ENCODE peak calls at places on chromosomes 12 and 14, in four cellular contexts. S is ovary; K is CD8-positive, alpha-beta T cell; T is mucosa of descending colon. W is an unnamed sample.

GRCh38 chr12:52246720-52247621 is 13.9 kb downstream of the KRT7 start:
- DNase-seq in S (no peak), K (no peak), T (no peak), W (no peak)

GRCh38 chr14:98864211-98864610 is 407.8 kb downstream of the BCL11B start:
- DNase-seq in S (no peak), K (no peak), T (no peak), W (no peak)

GRCh38 chr12:82351390-82351789 is 6.8 kb downstream of the CCDC59 start:
- DNase-seq in S (no peak), K (no peak), T (no peak), W (no peak)

GRCh38 chr14:51884086-51884927 is 23.9 kb downstream of the GNG2 start:
- DNase-seq in S (no peak), K (no peak), T (peak), W (peak)

GRCh38 chr14:104184506-104184905 is 46.1 kb downstream of the KIF26A start:
- DNase-seq in S (no peak), K (no peak), T (no peak), W (no peak)

GRCh38 chr12:54980341-54980740 is 4.2 kb downstream of the TESPA1 start:
- DNase-seq in S (no peak), K (peak), T (no peak), W (no peak)

GRCh38 chr12:25615119-25615518 is 62.0 kb upstream of the LMNTD1 start:
- DNase-seq in S (no peak), K (no peak), T (no peak), W (peak)

GRCh38 chr14:22303589-22304195 is 285.3 kb downstream of the DAD1 start:
- DNase-seq in S (no peak), K (no peak), T (no peak), W (peak)

GRCh38 chr12:108214486-108214885 is 85.4 kb downstream of the WSCD2 start:
- DNase-seq in S (no peak), K (no peak), T (peak), W (peak)

GRCh38 chr14:69242311-69243224 is 17.4 kb upstream of the GALNT16 start:
- DNase-seq in S (peak), K (peak), T (peak), W (peak)

GRCh38 chr12:23096321-23096720 is 471.4 kb downstream of the ETNK1 start:
- DNase-seq in S (no peak), K (no peak), T (no peak), W (no peak)

GRCh38 chr12:105935106-105935505 is 203.6 kb downstream of the NUAK1 start:
- DNase-seq in S (no peak), K (no peak), T (no peak), W (peak)

GRCh38 chr14:61523751-61524150 is 171.6 kb upstream of the HIF1A start:
- DNase-seq in S (no peak), K (no peak), T (no peak), W (no peak)

GRCh38 chr12:19138551-19139344 is 9.2 kb downstream of the PLEKHA5 start:
- DNase-seq in S (no peak), K (no peak), T (no peak), W (peak)

GRCh38 chr12:88854260-88854659 is 274.0 kb upstream of the KITLG start:
- DNase-seq in S (no peak), K (no peak), T (no peak), W (peak)

GRCh38 chr14:56118611-56119181 is 485 bp downstream of the PELI2 start:
- DNase-seq in S (peak), K (peak), T (peak), W (no peak)

GRCh38 chr12:85759217-85759616 is 77.0 kb downstream of the RASSF9 start:
- DNase-seq in S (no peak), K (no peak), T (no peak), W (no peak)

GRCh38 chr12:22437031-22437806 is 102.7 kb upstream of the ST8SIA1 start:
- DNase-seq in S (no peak), K (no peak), T (no peak), W (no peak)

GRCh38 chr14:83118029-83118428 is 1584.4 kb upstream of the SEL1L start:
- DNase-seq in S (no peak), K (no peak), T (no peak), W (no peak)

GRCh38 chr12:62588916-62589315 is 122.3 kb downstream of the MON2 start:
- DNase-seq in S (no peak), K (no peak), T (no peak), W (no peak)

GRCh38 chr12:131084341-131085011 is 130.8 kb downstream of the ADGRD1 start:
- DNase-seq in S (peak), K (no peak), T (no peak), W (no peak)

GRCh38 chr14:96965885-96966595 is 168.9 kb downstream of the VRK1 start:
- DNase-seq in S (no peak), K (no peak), T (no peak), W (no peak)

GRCh38 chr12:65495233-65495632 is 216.8 kb downstream of the MSRB3 start:
- DNase-seq in S (no peak), K (no peak), T (no peak), W (no peak)

GRCh38 chr12:49626836-49627235 is 3.5 kb downstream of the PRPF40B start:
- DNase-seq in S (no peak), K (no peak), T (no peak), W (no peak)

GRCh38 chr12:108457006-108457733 is 57.9 kb upstream of the FICD start:
- DNase-seq in S (no peak), K (no peak), T (no peak), W (peak)

GRCh38 chr14:102699416-102700110 is 77.7 kb upstream of the TRAF3 start:
- DNase-seq in S (no peak), K (no peak), T (no peak), W (no peak)

GRCh38 chr12:25236190-25236589 is 14.5 kb downstream of the KRAS start:
- DNase-seq in S (no peak), K (no peak), T (no peak), W (peak)

GRCh38 chr14:94464290-94464689 is 11.7 kb upstream of the SERPINA11 start:
- DNase-seq in S (no peak), K (no peak), T (no peak), W (no peak)

GRCh38 chr14:35051796-35052195 is 5.7 kb downstream of the FAM177A1 start:
- DNase-seq in S (no peak), K (no peak), T (no peak), W (peak)

GRCh38 chr14:99190696-99191662 is 81.0 kb downstream of the BCL11B start:
- DNase-seq in S (no peak), K (no peak), T (no peak), W (no peak)

GRCh38 chr14:39140170-39140569 is 26.0 kb downstream of the GEMIN2 start:
- DNase-seq in S (no peak), K (no peak), T (no peak), W (no peak)

GRCh38 chr14:58922211-58922940 is 266.1 kb upstream of the DAAM1 start:
- DNase-seq in S (no peak), K (no peak), T (no peak), W (peak)

GRCh38 chr12:112304411-112304810 is 77.8 kb downstream of the HECTD4 start:
- DNase-seq in S (no peak), K (no peak), T (no peak), W (no peak)

GRCh38 chr12:55629058-55629841 is 7.4 kb upstream of the OR10P1 start:
- DNase-seq in S (no peak), K (no peak), T (no peak), W (no peak)

GRCh38 chr12:48961331-48961730 is 4.0 kb upstream of the ARF3 start:
- DNase-seq in S (no peak), K (no peak), T (no peak), W (no peak)

GRCh38 chr12:105237671-105238070 is 1.7 kb upstream of the APPL2 start:
- DNase-seq in S (no peak), K (no peak), T (no peak), W (no peak)

GRCh38 chr12:85155791-85156190 is 119.6 kb downstream of the LRRIQ1 start:
- DNase-seq in S (no peak), K (no peak), T (no peak), W (peak)

GRCh38 chr12:131913666-131914065 is 15.4 kb upstream of the PUS1 start:
- DNase-seq in S (no peak), K (no peak), T (no peak), W (no peak)

GRCh38 chr12:114674201-114675047 is 9.6 kb downstream of the TBX3 start:
- DNase-seq in S (no peak), K (no peak), T (no peak), W (peak)
- H3K4me3 ChIP-seq in S (no peak), K (no peak), T (no peak), W (peak)

GRCh38 chr14:76484355-76484754 is 108.4 kb downstream of the ESRRB start:
- DNase-seq in S (no peak), K (no peak), T (no peak), W (no peak)
- TF ChIP-seq CTCF in S (no peak), K (no peak), T (no peak), W (no peak)

GRCh38 chr12:91746976-91747375 is 398.7 kb downstream of the BTG1 start:
- DNase-seq in S (no peak), K (no peak), T (no peak), W (no peak)

GRCh38 chr12:91743727-91744126 is 401.9 kb downstream of the BTG1 start:
- DNase-seq in S (no peak), K (no peak), T (no peak), W (peak)

GRCh38 chr12:91741932-91742331 is 403.7 kb downstream of the BTG1 start:
- DNase-seq in S (no peak), K (no peak), T (no peak), W (peak)

GRCh38 chr12:91744613-91745012 is 401.0 kb downstream of the BTG1 start:
- DNase-seq in S (no peak), K (no peak), T (no peak), W (no peak)
- H3K4me3 ChIP-seq in S (no peak), K (no peak), T (no peak), W (no peak)

DNA sequence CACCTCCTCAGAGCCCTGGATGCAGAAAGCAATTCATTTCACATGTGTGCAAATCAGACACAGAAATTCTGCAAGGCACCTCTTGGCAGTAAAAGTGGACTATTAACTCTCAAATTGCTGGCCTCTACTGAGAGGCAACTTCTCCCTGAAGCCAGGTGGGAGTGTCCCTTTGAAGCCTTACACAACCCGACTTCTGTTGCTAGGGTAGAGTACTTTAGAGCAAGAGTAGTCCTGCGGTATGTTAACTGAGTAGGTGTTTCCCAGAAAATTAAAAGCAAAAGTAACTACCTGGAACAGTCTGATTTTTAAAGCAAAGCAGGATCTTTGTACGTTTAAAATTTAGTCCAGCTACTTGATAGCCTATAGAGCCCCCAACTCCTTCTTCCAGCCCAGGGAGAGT is 483.4 kb downstream of the DIO2 start:
- DNase-seq in S (no peak), K (no peak), T (no peak), W (no peak)
- TF ChIP-seq CTCF in S (no peak), K (no peak), T (no peak), W (no peak)

GRCh38 chr12:6963741-6964446 is 6.6 kb downstream of the PHB2 start:
- DNase-seq in S (no peak), K (peak), T (peak), W (no peak)

GRCh38 chr12:6961695-6962284 is 8.7 kb downstream of the PHB2 start:
- DNase-seq in S (peak), K (no peak), T (peak), W (peak)

GRCh38 chr12:6964605-6965025 is 5.8 kb downstream of the PHB2 start:
- DNase-seq in S (no peak), K (peak), T (no peak), W (no peak)

GRCh38 chr12:6962285-6963015 is 8.0 kb downstream of the PHB2 start:
- DNase-seq in S (no peak), K (peak), T (peak), W (no peak)

GRCh38 chr12:6963016-6963731 is 7.3 kb downstream of the PHB2 start:
- DNase-seq in S (no peak), K (peak), T (peak), W (no peak)
- H3K4me3 ChIP-seq in S (peak), K (no peak), T (peak), W (no peak)

DNA sequence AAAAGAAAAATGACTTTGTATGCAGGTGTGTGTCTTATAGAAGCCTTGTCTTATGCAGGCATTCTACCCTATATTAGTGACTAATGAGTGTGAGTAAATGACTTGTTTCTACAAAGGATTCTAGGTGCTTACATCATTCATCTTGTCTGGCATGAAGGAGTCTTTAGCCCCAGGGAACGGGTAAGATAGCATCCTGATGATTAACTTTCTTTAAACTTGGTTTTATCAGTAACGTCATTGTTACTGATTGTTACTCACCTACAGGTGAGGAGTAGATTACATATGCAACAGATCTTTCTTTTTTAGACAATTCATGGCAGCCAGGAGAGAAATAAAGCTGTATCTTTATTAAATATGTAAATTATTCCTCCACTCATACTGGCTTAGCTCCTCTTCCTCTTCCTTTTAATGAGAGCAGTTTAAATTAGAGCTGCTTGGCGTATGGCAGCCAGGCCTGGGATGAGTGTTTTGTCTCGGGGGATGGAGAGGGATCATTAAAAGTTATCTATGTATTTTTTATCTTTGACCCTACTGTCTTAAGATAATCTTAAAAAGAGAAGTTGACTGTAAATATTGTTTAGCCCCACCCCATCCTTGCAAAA is 57.2 kb upstream of the ATP2A2 start:
- DNase-seq in S (no peak), K (no peak), T (no peak), W (no peak)
- TF ChIP-seq CTCF in S (no peak), K (no peak), T (no peak), W (no peak)

GRCh38 chr12:6765634-6766581 is at the start of gene PTMS:
- DNase-seq in S (peak), K (no peak), T (peak), W (peak)

GRCh38 chr12:6763380-6763779 is 2.8 kb upstream of the PTMS start:
- DNase-seq in S (no peak), K (no peak), T (no peak), W (no peak)

GRCh38 chr12:6765048-6765633 is 1.0 kb upstream of the PTMS start:
- DNase-seq in S (no peak), K (no peak), T (no peak), W (peak)

GRCh38 chr12:6761849-6762248 is 4.3 kb upstream of the PTMS start:
- DNase-seq in S (no peak), K (no peak), T (no peak), W (no peak)

DNA sequence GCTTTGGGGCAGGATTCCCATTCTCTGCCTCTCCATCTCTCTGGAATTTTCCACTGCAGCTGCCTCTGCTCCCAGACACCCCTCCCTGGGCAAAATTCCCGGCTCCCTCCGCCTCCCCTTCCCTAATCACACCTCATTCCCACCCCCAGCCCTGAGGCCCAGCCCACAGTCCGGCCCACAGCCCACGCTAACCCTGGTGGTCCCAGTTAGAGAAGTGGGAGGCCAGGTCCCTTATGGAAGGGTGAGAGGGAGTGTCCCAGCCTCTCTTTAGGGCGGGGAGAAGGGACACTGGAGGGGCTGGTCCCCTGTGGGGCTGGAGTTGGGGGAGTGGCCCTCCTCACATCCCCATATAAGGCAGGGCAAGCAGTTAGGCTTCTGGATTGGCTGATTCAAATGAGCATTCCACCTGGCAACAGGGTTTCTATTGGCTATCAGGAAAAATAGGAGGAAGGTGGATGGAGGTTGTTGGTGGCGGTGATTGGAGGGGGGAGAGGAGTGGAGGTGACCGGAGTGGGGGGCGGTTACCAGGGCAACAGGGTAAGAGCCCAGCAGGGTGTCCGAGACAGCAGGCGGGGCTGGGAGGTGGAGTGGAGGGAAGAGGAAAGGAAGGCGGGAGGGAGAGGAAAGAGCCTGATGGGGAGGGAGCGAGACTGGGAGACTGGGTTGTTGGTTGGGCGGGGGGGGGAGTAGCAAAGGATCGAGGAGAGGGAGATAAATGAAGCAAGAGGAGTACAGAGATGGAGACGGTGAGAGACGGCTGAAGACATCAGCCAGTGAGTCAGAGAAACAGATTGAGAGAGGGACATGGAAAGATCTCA is 1.9 kb upstream of the PTMS start:
- DNase-seq in S (peak), K (no peak), T (peak), W (peak)
- H3K4me3 ChIP-seq in S (peak), K (no peak), T (no peak), W (peak)

GRCh38 chr12:77999074-77999715 is 168.5 kb downstream of the NAV3 start:
- DNase-seq in S (no peak), K (no peak), T (no peak), W (no peak)

GRCh38 chr12:78005094-78005492 is 174.4 kb downstream of the NAV3 start:
- DNase-seq in S (no peak), K (no peak), T (no peak), W (no peak)

GRCh38 chr12:78007173-78007572 is 176.5 kb downstream of the NAV3 start:
- DNase-seq in S (no peak), K (no peak), T (no peak), W (no peak)

GRCh38 chr12:78004451-78005093 is 173.9 kb downstream of the NAV3 start:
- DNase-seq in S (no peak), K (no peak), T (no peak), W (no peak)

DNA sequence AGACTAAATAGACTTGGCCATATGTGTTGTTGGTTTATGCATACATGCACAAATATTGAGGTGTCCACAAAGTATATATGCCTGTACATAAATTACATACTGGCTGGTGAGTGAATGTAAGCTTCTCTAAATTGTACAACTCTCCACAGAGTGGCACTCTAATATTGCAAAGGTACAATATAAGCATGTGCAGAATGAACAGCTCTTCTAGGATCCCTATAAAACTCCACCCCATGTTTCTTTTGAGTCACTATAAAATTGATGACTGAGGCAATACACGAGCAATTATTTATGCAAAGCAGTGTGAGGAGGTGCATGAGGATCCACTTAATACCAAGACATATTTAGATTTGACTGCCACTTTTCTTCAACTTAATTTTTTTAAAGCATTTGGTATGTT is 172.2 kb downstream of the NAV3 start:
- DNase-seq in S (no peak), K (no peak), T (no peak), W (peak)
- TF ChIP-seq CTCF in S (no peak), K (no peak), T (no peak), W (no peak)

DNA sequence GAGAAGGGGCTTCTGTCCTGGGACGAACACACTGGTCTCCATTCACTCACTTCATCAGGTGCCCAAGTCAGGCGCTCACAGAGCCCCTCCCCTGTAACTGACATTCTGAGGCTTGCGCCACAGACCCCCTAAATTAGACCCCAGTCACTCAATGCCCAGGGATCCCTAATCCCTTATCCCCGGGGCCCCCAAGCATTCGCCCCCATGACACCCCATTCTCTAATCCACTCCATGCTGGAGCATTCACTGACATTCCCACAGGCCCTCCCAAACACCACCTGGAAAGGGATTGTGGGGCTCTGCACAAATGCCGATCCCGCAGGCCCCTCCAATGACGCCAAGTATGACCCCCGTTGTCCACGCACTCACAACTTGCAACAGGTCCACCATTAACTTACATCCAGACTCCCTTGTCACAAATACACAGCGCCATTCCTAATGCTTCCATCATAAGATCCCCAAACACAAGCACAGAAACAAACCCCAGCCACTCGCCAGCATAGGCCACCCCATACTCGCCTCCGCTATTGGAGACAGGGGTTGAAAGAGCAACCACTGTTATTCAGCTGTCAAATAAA is 1.5 kb downstream of the ZNF605 start:
- DNase-seq in S (no peak), K (no peak), T (no peak), W (no peak)
- H3K4me3 ChIP-seq in S (peak), K (no peak), T (no peak), W (peak)

W was measured in fibroblast of villous mesenchyme.